ENCODE peak calls at places on chromosomes 13 and 19, in ten cellular contexts. Y is heart left ventricle; O is naive thymus-derived CD4-positive, alpha-beta T cell; J is PC-9; H is Peyer's patch; X is hepatocyte; Q is cardiac muscle cell; S is brain microvascular endothelial cell; T is K562; I is CD8-positive, alpha-beta memory T cell. G is an unnamed sample.
A peak's percentile ranks its signal among the peaks of the same experiment; 100 is the strongest.

GRCh38 chr19:38204096-38204495 is 19.9 kb downstream of the DPF1 start:
- DNase-seq in S (no peak), X (no peak), Q (no peak), H (no peak), T (peak; percentile 71), O (no peak), J (no peak), Y (no peak), I (no peak), G (no peak)

GRCh38 chr13:92769064-92769463 is 457.5 kb upstream of the GPC6 start:
- DNase-seq in I (no peak), H (no peak), T (no peak), S (no peak), Y (no peak), Q (peak; percentile 65), X (no peak), O (no peak), J (no peak), G (no peak)

GRCh38 chr13:48431987-48432615 is 19.2 kb upstream of the LPAR6 start:
- DNase-seq in Y (no peak), O (no peak), Q (peak; percentile 54), T (no peak), J (no peak), X (no peak), I (no peak), H (no peak), S (no peak), G (no peak)

GRCh38 chr19:55348317-55349034 is 6.0 kb downstream of the COX6B2 start:
- DNase-seq in S (no peak), X (no peak), T (no peak), J (no peak), Y (no peak), I (no peak), H (no peak), Q (no peak), O (no peak), G (no peak)

GRCh38 chr19:57212109-57212508 is 18.7 kb upstream of the AURKC start:
- DNase-seq in S (no peak), J (no peak), O (no peak), H (no peak), Q (no peak), Y (no peak), I (no peak), T (no peak), X (no peak), G (no peak)

GRCh38 chr19:45657520-45658163 is 10.4 kb upstream of the GIPR start:
- DNase-seq in Y (no peak), X (peak; percentile 78), J (no peak), Q (no peak), I (no peak), T (no peak), S (no peak), O (no peak), H (no peak), G (no peak)

GRCh38 chr19:47243776-47244547 is 12.4 kb upstream of the CCDC9 start:
- DNase-seq in Y (peak; percentile 93), T (peak; percentile 87), O (peak; percentile 82), I (peak; percentile 91), Q (peak; percentile 99), S (peak; percentile 95), X (peak; percentile 98), H (peak; percentile 90), J (peak; percentile 95), G (no peak)

GRCh38 chr13:36395280-36395679 is 37.0 kb upstream of the CCNA1 start:
- DNase-seq in Y (no peak), O (no peak), Q (peak; percentile 81), T (no peak), X (peak; percentile 50), J (no peak), I (no peak), H (no peak), S (no peak), G (no peak)

GRCh38 chr19:13079542-13079986 is 23.1 kb downstream of the LYL1 start:
- DNase-seq in Y (peak; percentile 66), S (no peak), J (peak; percentile 47), Q (peak; percentile 61), T (peak; percentile 83), O (no peak), H (peak; percentile 81), I (no peak), X (peak; percentile 80), G (no peak)

GRCh38 chr19:38848299-38849146 is 1.3 kb downstream of the HNRNPL start:
- DNase-seq in X (peak; percentile 11), Y (no peak), H (no peak), O (no peak), S (no peak), Q (no peak), I (no peak), J (no peak), T (peak; percentile 14), G (no peak)

GRCh38 chr13:30308548-30308947 is 1.2 kb upstream of the KATNAL1 start:
- DNase-seq in I (no peak), J (peak; percentile 4), T (peak; percentile 44), O (no peak), S (peak; percentile 31), Y (no peak), Q (peak; percentile 82), H (no peak), X (peak; percentile 22), G (no peak)

GRCh38 chr13:85806553-85807175 is 7.4 kb upstream of the SLITRK6 start:
- DNase-seq in S (no peak), Q (peak; percentile 75), I (no peak), J (no peak), Y (no peak), T (peak; percentile 4), H (no peak), X (peak; percentile 77), O (no peak), G (no peak)

GRCh38 chr19:49119411-49120324 is at the start of gene PPFIA3:
- DNase-seq in S (peak; percentile 38), T (peak; percentile 52), X (peak; percentile 88), H (peak; percentile 71), Y (peak; percentile 76), I (peak; percentile 60), O (no peak), Q (peak; percentile 73), J (peak; percentile 64), G (no peak)

GRCh38 chr13:95564091-95564490 is 11.6 kb downstream of the CLDN10 start:
- DNase-seq in S (no peak), Y (no peak), Q (peak; percentile 47), T (no peak), X (no peak), H (no peak), I (no peak), O (no peak), J (no peak), G (no peak)

GRCh38 chr13:95569966-95570365 is 17.4 kb downstream of the CLDN10 start:
- DNase-seq in I (no peak), X (no peak), S (no peak), T (no peak), H (no peak), O (no peak), J (no peak), Y (no peak), Q (no peak), G (no peak)

GRCh38 chr13:95568131-95568530 is 15.6 kb downstream of the CLDN10 start:
- DNase-seq in S (no peak), O (no peak), Y (no peak), Q (no peak), I (no peak), H (no peak), J (no peak), X (no peak), T (no peak), G (no peak)

GRCh38 chr13:95560387-95560786 is 7.9 kb downstream of the CLDN10 start:
- DNase-seq in H (no peak), Q (no peak), I (no peak), J (no peak), O (no peak), Y (no peak), S (no peak), T (no peak), X (no peak), G (no peak)

DNA sequence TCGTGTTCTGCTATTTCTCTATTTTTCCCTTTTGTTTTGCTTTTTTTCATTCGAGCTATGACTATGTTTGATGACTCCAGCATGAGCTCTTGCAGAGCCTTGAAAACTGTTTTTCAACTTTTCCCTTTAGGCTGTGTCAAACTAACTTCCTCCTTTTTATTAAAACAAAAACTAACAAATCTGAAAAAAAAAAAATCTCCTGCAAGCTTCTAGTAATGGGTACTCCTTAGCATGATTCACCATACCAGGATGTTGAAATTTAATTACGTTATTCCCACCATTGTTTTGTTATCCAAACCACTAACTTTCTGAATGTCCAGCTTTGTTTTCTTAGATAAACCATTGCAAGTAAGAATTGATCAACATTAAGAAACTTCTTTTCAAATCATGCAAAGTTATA is 12.4 kb downstream of the CLDN10 start:
- DNase-seq in O (no peak), S (no peak), J (no peak), X (no peak), Y (no peak), T (no peak), Q (peak; percentile 89), I (no peak), H (no peak), G (no peak)
- H3K27ac ChIP-seq in O (no peak overlapping the region), S (no peak overlapping the region), J (peak overlapping the region; percentile 52), X (no peak overlapping the region), Y (no peak overlapping the region), T (no peak overlapping the region), Q (no peak overlapping the region), I (no peak overlapping the region), H (no peak overlapping the region), G (no peak overlapping the region)

DNA sequence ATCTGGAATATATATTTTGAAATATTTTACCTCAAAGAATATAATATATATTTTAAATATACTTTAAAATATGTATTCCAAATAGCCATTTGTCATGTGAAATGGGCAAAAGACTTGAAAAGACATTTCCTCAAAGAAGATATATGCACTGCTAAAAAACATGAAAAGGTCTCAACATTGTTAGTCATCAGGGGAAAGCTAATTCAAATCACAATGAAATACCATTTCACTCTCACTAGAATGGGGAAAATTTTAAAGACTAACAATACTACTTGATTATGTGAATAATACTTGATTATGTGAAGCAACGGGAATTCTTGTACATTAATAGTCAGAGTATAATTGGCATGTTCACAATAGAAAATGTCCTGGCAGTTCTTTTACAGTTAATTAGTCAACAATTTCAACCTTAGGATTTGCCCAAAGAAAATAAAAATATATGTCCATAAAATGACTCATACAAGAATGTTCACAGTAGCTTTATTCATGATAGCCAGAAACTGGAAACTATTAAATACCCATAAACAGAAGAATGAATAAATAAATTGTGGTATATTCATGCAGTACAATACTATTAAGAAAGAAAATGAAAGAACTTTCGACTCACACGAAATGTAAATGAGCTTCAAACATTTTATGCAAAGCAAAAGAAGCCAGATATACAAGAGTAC is 6.8 kb upstream of the KBTBD6 start:
- DNase-seq in S (no peak), H (no peak), Q (no peak), I (no peak), X (no peak), J (no peak), Y (no peak), T (no peak), O (no peak), G (no peak)
- H3K4me3 ChIP-seq in S (no peak overlapping the region), H (no peak overlapping the region), Q (no peak overlapping the region), I (no peak overlapping the region), X (no peak overlapping the region), J (no peak overlapping the region), Y (no peak overlapping the region), T (no peak overlapping the region), O (no peak overlapping the region), G (no peak overlapping the region)

GRCh38 chr13:32309812-32310706 is 5.1 kb downstream of the ZAR1L start:
- DNase-seq in O (peak; percentile 33), Y (no peak), H (no peak), X (peak; percentile 74), I (no peak), Q (peak; percentile 81), J (peak; percentile 17), T (peak; percentile 15), S (peak; percentile 43), G (no peak)
- H3K27ac ChIP-seq in O (no peak overlapping the region), Y (no peak overlapping the region), H (peak overlapping the region; percentile 35), X (no peak overlapping the region), I (no peak overlapping the region), Q (no peak overlapping the region), J (no peak overlapping the region), T (no peak overlapping the region), S (no peak overlapping the region), G (no peak overlapping the region)

GRCh38 chr19:2129022-2129421 is 22.3 kb downstream of the AP3D1 start:
- DNase-seq in I (no peak), X (no peak), S (no peak), Q (no peak), T (no peak), Y (no peak), J (no peak), H (no peak), O (no peak), G (no peak)
- H3K4me3 ChIP-seq in I (no peak overlapping the region), X (no peak overlapping the region), S (no peak overlapping the region), Q (no peak overlapping the region), T (no peak overlapping the region), Y (no peak overlapping the region), J (no peak overlapping the region), H (no peak overlapping the region), O (no peak overlapping the region), G (no peak overlapping the region)